ENCODE peak calls at places on chromosomes 11 and 22, in six cellular contexts. Q is NCI-H2081; L is PC-9; K is mesendoderm; T is NCI-H1092; W is activated T-helper 1 cell treated with anti-CD3 and anti-CD28 coated beads, Interleukin-12 subunit alpha, Interleukin-12 subunit beta, Interleukin-2, Interleukin-4 antibody, amounts not matched to agents 30 ng/mL and 10 ng/mL and 1 ng/mL, durations not matched to agents 14 hours and 24 hours and 36 hours. F is an unnamed sample.

GRCh38 chr11:64759722-64760719 is at the start of gene PYGM:
- DNase-seq in L (no peak), K (peak), Q (no peak), T (no peak), W (no peak), F (no peak)

GRCh38 chr11:125093502-125093901 is 17.9 kb downstream of the TMEM218 start:
- DNase-seq in Q (no peak), K (no peak), L (no peak), W (no peak), T (no peak), F (no peak)

GRCh38 chr11:66967670-66968425 is 7.3 kb upstream of the C11orf86 start:
- DNase-seq in T (no peak), W (no peak), L (no peak), K (no peak), Q (no peak), F (no peak)

GRCh38 chr11:61507962-61508824 is at the start of gene LRRC10B:
- DNase-seq in L (peak), W (peak), T (peak), K (peak), Q (peak), F (peak)

GRCh38 chr11:121099885-121100284 is 1.2 kb upstream of the TECTA start:
- DNase-seq in K (no peak), W (no peak), L (no peak), T (no peak), Q (no peak), F (no peak)

GRCh38 chr11:46272816-46273427 is 4.5 kb upstream of the CREB3L1 start:
- DNase-seq in L (peak), K (no peak), Q (no peak), W (no peak), T (no peak), F (no peak)

GRCh38 chr22:37561209-37562048 is 1.1 kb downstream of the CDC42EP1 start:
- DNase-seq in L (peak), K (peak), W (peak), Q (peak), T (peak), F (peak)

GRCh38 chr11:44848203-44848962 is 102.3 kb downstream of the TP53I11 start:
- DNase-seq in W (no peak), L (no peak), K (peak), Q (no peak), T (no peak), F (no peak)

GRCh38 chr11:96054870-96055705 is 131.2 kb upstream of the MTMR2 start:
- DNase-seq in K (peak), T (no peak), L (no peak), Q (peak), W (no peak), F (peak)

GRCh38 chr11:130381317-130381716 is 47.1 kb downstream of the ADAMTS8 start:
- DNase-seq in W (no peak), T (no peak), K (peak), Q (no peak), L (no peak), F (peak)

GRCh38 chr11:79173615-79174014 is 267.2 kb downstream of the TENM4 start:
- DNase-seq in T (no peak), Q (no peak), K (no peak), L (no peak), W (no peak), F (no peak)

GRCh38 chr11:27423125-27423524 is 49.5 kb downstream of the LGR4 start:
- DNase-seq in W (no peak), T (peak), K (peak), L (no peak), Q (peak), F (no peak)

GRCh38 chr11:45805305-45806071 is 539 bp downstream of the SLC35C1 start:
- DNase-seq in K (peak), W (no peak), L (peak), Q (peak), T (no peak), F (no peak)

GRCh38 chr22:32752868-32753520 is 48.5 kb upstream of the TIMP3 start:
- DNase-seq in T (no peak), K (no peak), W (no peak), L (no peak), Q (no peak), F (no peak)

GRCh38 chr22:44814266-44815098 is 62.1 kb downstream of the ARHGAP8 start:
- DNase-seq in Q (no peak), W (no peak), L (no peak), T (no peak), K (no peak), F (no peak)

GRCh38 chr11:73759520-73760065 is 1.3 kb downstream of the RAB6A start:
- DNase-seq in K (peak), T (no peak), Q (peak), L (no peak), W (no peak), F (no peak)

GRCh38 chr11:34313099-34313517 is 44.7 kb downstream of the ABTB2 start:
- DNase-seq in L (peak), Q (no peak), T (no peak), K (no peak), W (peak), F (no peak)

GRCh38 chr11:101880208-101880607 is 34.6 kb upstream of the CEP126 start:
- DNase-seq in L (no peak), K (peak), Q (peak), W (no peak), T (no peak), F (peak)

GRCh38 chr22:30228509-30229359 is 17.8 kb downstream of the LIF start:
- DNase-seq in W (no peak), K (peak), Q (no peak), T (no peak), L (peak), F (no peak)

GRCh38 chr11:117479372-117479771 is 151.7 kb downstream of the CEP164 start:
- DNase-seq in T (no peak), L (no peak), K (no peak), Q (no peak), W (no peak), F (no peak)

GRCh38 chr22:38843716-38844660 is at the start of gene NPTXR:
- DNase-seq in W (no peak), K (peak), L (peak), T (peak), Q (no peak), F (peak)

GRCh38 chr11:67320011-67320410 is 16.7 kb downstream of the SSH3 start:
- DNase-seq in K (no peak), L (no peak), W (no peak), Q (no peak), T (no peak), F (no peak)

GRCh38 chr11:76806131-76806530 is 23.0 kb downstream of the TSKU start:
- DNase-seq in Q (no peak), W (no peak), K (no peak), T (no peak), L (no peak), F (no peak)

GRCh38 chr11:134677338-134677948 is 265.4 kb upstream of the B3GAT1 start:
- DNase-seq in L (no peak), W (no peak), T (no peak), K (no peak), Q (no peak), F (no peak)